ENCODE peak calls at places on chromosomes 2 and 18, in six cellular contexts. Q is sigmoid colon, R is KG1, X is activated T-helper 1 cell treated with Interleukin-2 at 50 U/mL for 16 hours, T is left kidney, Z is ELR. W is an unnamed sample.

GRCh38 chr2:100291152-100291970 is 30.9 kb downstream of the LONRF2 start:
- DNase-seq in X (peak), R (no peak), Q (peak), Z (peak), T (peak), W (no peak)

GRCh38 chr2:64391940-64392339 is 62.0 kb upstream of the LGALSL start:
- DNase-seq in X (no peak), Z (no peak), R (no peak), T (no peak), Q (no peak), W (no peak)

GRCh38 chr18:57445488-57446319 is 10.5 kb downstream of the ONECUT2 start:
- DNase-seq in Z (no peak), T (no peak), X (no peak), Q (no peak), R (no peak), W (no peak)

GRCh38 chr2:1634681-1635341 is 109.5 kb downstream of the PXDN start:
- DNase-seq in Z (no peak), X (no peak), R (no peak), T (no peak), Q (peak), W (no peak)

GRCh38 chr2:219661955-219662395 is 34.5 kb downstream of the SLC4A3 start:
- DNase-seq in T (no peak), Z (peak), R (no peak), Q (no peak), X (no peak), W (no peak)

GRCh38 chr2:239319261-239319661 is 81.6 kb downstream of the HDAC4 start:
- DNase-seq in R (no peak), Q (peak), X (no peak), T (peak), Z (peak), W (no peak)

GRCh38 chr2:53896864-53897263 is 37.1 kb upstream of the GPR75 start:
- DNase-seq in T (no peak), X (no peak), Q (no peak), Z (peak), R (no peak), W (no peak)

GRCh38 chr2:138502253-138503086 is 900 bp downstream of the SPOPL start:
- DNase-seq in T (no peak), Z (peak), R (peak), Q (no peak), X (no peak), W (no peak)

GRCh38 chr2:24087032-24087431 is 2.4 kb upstream of the TP53I3 start:
- DNase-seq in X (no peak), R (no peak), T (no peak), Q (no peak), Z (no peak), W (no peak)

GRCh38 chr18:72086421-72086820 is 457.7 kb downstream of the CBLN2 start:
- DNase-seq in X (no peak), Q (no peak), R (no peak), Z (peak), T (peak), W (peak)

GRCh38 chr2:109031481-109032228 is 42.6 kb upstream of the EDAR start:
- DNase-seq in Q (no peak), R (peak), T (peak), X (peak), Z (peak), W (peak)

GRCh38 chr2:174492963-174493431 is 6.2 kb upstream of the GPR155 start:
- DNase-seq in X (peak), Q (no peak), Z (no peak), T (no peak), R (peak), W (no peak)

GRCh38 chr18:39485696-39486095 is 1920.1 kb upstream of the CELF4 start:
- DNase-seq in Z (peak), R (no peak), T (no peak), Q (no peak), X (no peak), W (no peak)

GRCh38 chr2:113117594-113118262 is 9.7 kb upstream of the IL1RN start:
- DNase-seq in T (no peak), Z (peak), Q (no peak), X (no peak), R (no peak), W (peak)

GRCh38 chr2:98809116-98809515 is 78.2 kb upstream of the MGAT4A start:
- DNase-seq in X (no peak), T (no peak), Z (no peak), Q (no peak), R (no peak), W (no peak)

GRCh38 chr18:31684279-31685096 is at the start of gene B4GALT6:
- DNase-seq in X (no peak), Z (no peak), T (peak), R (no peak), Q (no peak), W (peak)

GRCh38 chr2:242051440-242051839 is 181.9 kb downstream of the RTP5 start:
- DNase-seq in X (no peak), R (no peak), Q (no peak), T (no peak), Z (no peak), W (no peak)

GRCh38 chr18:8745355-8746014 is 40.1 kb downstream of the MTCL1 start:
- DNase-seq in X (no peak), Z (no peak), T (no peak), Q (no peak), R (no peak), W (no peak)

W was measured in iPS-NIHi11.